ENCODE peak calls at places on chromosomes 3 and 15, in five cellular contexts. One of them, this sample, is unnamed.
A peak's percentile ranks its signal among the peaks of the same experiment; 100 is the strongest.

GRCh38 chr3:146895026-146895749 is 290.0 kb upstream of the PLSCR5 start:
- DNase-seq in HFF-Myc: no peak
- DNase-seq in astrocyte of the spinal cord: peak; percentile 35
- DNase-seq in lung: no peak
- DNase-seq in Caco-2: no peak
- DNase-seq in this sample: no peak

GRCh38 chr3:46929324-46929723 is 47.2 kb downstream of the CCDC12 start:
- DNase-seq in HFF-Myc: no peak
- DNase-seq in astrocyte of the spinal cord: no peak
- DNase-seq in Caco-2: no peak
- DNase-seq in lung: peak; percentile 68
- DNase-seq in this sample: no peak

GRCh38 chr3:17730318-17730967 is 12.0 kb downstream of the TBC1D5 start:
- DNase-seq in HFF-Myc: no peak
- DNase-seq in astrocyte of the spinal cord: peak; percentile 91
- DNase-seq in Caco-2: no peak
- DNase-seq in lung: no peak
- DNase-seq in this sample: no peak

GRCh38 chr3:178308696-178309278 is 227.4 kb upstream of the KCNMB2 start:
- DNase-seq in HFF-Myc: no peak
- DNase-seq in lung: no peak
- DNase-seq in astrocyte of the spinal cord: no peak
- DNase-seq in Caco-2: no peak
- DNase-seq in this sample: no peak

GRCh38 chr15:59997070-59997701 is 6.9 kb upstream of the FOXB1 start:
- DNase-seq in HFF-Myc: no peak
- DNase-seq in Caco-2: peak; percentile 48
- DNase-seq in lung: no peak
- DNase-seq in astrocyte of the spinal cord: no peak
- DNase-seq in this sample: no peak

GRCh38 chr3:55484741-55485207 is 2.3 kb downstream of the WNT5A start:
- DNase-seq in Caco-2: no peak
- DNase-seq in lung: no peak
- DNase-seq in astrocyte of the spinal cord: peak; percentile 63
- DNase-seq in HFF-Myc: no peak
- DNase-seq in this sample: no peak

GRCh38 chr15:80619677-80620076 is 75.4 kb upstream of the ABHD17C start:
- DNase-seq in lung: no peak
- DNase-seq in HFF-Myc: no peak
- DNase-seq in astrocyte of the spinal cord: no peak
- DNase-seq in Caco-2: peak; percentile 13
- DNase-seq in this sample: no peak

GRCh38 chr3:32493437-32494414 is 8.9 kb downstream of the CMTM6 start:
- DNase-seq in HFF-Myc: no peak
- DNase-seq in lung: no peak
- DNase-seq in Caco-2: no peak
- DNase-seq in astrocyte of the spinal cord: no peak
- DNase-seq in this sample: no peak

GRCh38 chr3:36911990-36912804 is 32.7 kb downstream of the TRANK1 start:
- DNase-seq in lung: no peak
- DNase-seq in astrocyte of the spinal cord: peak; percentile 75
- DNase-seq in Caco-2: no peak
- DNase-seq in HFF-Myc: peak; percentile 52
- DNase-seq in this sample: no peak

GRCh38 chr3:151327571-151328198 is 1.7 kb downstream of the P2RY13 start:
- DNase-seq in astrocyte of the spinal cord: peak; percentile 47
- DNase-seq in Caco-2: no peak
- DNase-seq in lung: no peak
- DNase-seq in HFF-Myc: no peak
- DNase-seq in this sample: no peak

GRCh38 chr3:132777171-132777570 is 55.0 kb upstream of the NPHP3 start:
- DNase-seq in lung: no peak
- DNase-seq in HFF-Myc: no peak
- DNase-seq in astrocyte of the spinal cord: no peak
- DNase-seq in Caco-2: no peak
- DNase-seq in this sample: no peak

GRCh38 chr3:184737641-184738518 is 26.0 kb upstream of the MAGEF1 start:
- DNase-seq in astrocyte of the spinal cord: peak; percentile 20
- DNase-seq in lung: no peak
- DNase-seq in HFF-Myc: no peak
- DNase-seq in Caco-2: no peak
- DNase-seq in this sample: no peak

GRCh38 chr3:127107491-127108375 is 85.2 kb upstream of the PRR23E start:
- DNase-seq in Caco-2: no peak
- DNase-seq in astrocyte of the spinal cord: no peak
- DNase-seq in HFF-Myc: no peak
- DNase-seq in lung: no peak
- DNase-seq in this sample: peak; percentile 45

GRCh38 chr3:184583345-184584000 is 21.9 kb downstream of the EPHB3 start:
- DNase-seq in lung: no peak
- DNase-seq in HFF-Myc: no peak
- DNase-seq in astrocyte of the spinal cord: no peak
- DNase-seq in Caco-2: no peak
- DNase-seq in this sample: no peak

GRCh38 chr3:62604301-62604700 is 231.0 kb upstream of the FEZF2 start:
- DNase-seq in astrocyte of the spinal cord: peak; percentile 88
- DNase-seq in HFF-Myc: peak; percentile 44
- DNase-seq in lung: no peak
- DNase-seq in Caco-2: no peak
- DNase-seq in this sample: no peak

GRCh38 chr15:49521802-49522201 is 98.8 kb downstream of the FGF7 start:
- DNase-seq in Caco-2: peak; percentile 11
- DNase-seq in astrocyte of the spinal cord: no peak
- DNase-seq in HFF-Myc: no peak
- DNase-seq in lung: no peak
- DNase-seq in this sample: no peak
- TF ChIP-seq CTCF in Caco-2: no peak
- TF ChIP-seq CTCF in astrocyte of the spinal cord: no peak
- TF ChIP-seq CTCF in HFF-Myc: no peak
- TF ChIP-seq CTCF in lung: no peak
- TF ChIP-seq CTCF in this sample: no peak

GRCh38 chr15:73464602-73465001 is 21.6 kb downstream of the REC114 start:
- DNase-seq in HFF-Myc: no peak
- DNase-seq in astrocyte of the spinal cord: no peak
- DNase-seq in lung: no peak
- DNase-seq in Caco-2: no peak
- DNase-seq in this sample: no peak
- TF ChIP-seq CTCF in HFF-Myc: peak; percentile 45
- TF ChIP-seq CTCF in astrocyte of the spinal cord: peak; percentile 16
- TF ChIP-seq CTCF in lung: no peak
- TF ChIP-seq CTCF in Caco-2: peak; percentile 13
- TF ChIP-seq CTCF in this sample: peak; percentile 60

GRCh38 chr3:14602006-14602803 is 49.4 kb upstream of the CCDC174 start:
- DNase-seq in Caco-2: peak; percentile 67
- DNase-seq in lung: no peak
- DNase-seq in HFF-Myc: no peak
- DNase-seq in astrocyte of the spinal cord: no peak
- DNase-seq in this sample: no peak
- TF ChIP-seq CTCF in Caco-2: peak; percentile 45
- TF ChIP-seq CTCF in lung: no peak
- TF ChIP-seq CTCF in HFF-Myc: peak; percentile 35
- TF ChIP-seq CTCF in astrocyte of the spinal cord: no peak
- TF ChIP-seq CTCF in this sample: peak; percentile 67

DNA sequence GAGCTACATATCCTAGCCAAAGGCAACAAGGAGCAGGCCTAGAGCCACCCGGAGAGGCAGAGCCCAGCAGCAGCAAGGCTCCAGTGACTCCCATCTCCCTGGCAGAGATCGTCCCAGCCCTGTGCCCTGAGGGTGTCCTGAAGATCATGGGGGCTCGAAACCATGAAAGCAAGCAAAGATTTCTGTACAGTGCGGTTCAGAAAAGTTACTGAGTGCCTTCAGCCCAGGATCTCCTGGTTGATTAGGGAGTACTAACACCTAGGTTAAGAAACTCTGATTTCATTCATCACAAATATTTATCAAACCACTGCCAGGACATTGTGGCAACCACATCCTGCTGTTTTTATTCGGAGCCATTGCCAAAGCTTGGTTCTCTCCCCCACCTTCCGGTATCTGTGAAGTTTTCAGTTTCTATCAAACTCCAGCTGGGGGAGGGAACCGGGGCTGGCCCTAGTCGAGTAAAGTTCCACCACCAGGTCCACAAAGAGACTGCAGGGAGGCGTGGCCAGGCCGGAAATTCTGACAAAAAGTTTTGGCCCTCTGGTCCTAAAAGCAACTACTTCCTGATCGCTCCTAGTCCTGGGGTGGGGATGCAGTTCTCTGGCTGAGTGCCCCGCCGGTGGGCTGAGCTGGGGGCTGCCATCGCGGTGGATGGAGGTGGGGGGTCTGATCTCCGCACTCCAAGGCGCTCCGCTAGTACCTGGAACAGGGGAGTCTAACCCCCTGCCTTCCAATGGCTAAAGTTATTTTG is 1.2 kb downstream of the RAB43 start:
- DNase-seq in HFF-Myc: peak; percentile 83
- DNase-seq in Caco-2: peak; percentile 80
- DNase-seq in lung: peak; percentile 92
- DNase-seq in astrocyte of the spinal cord: peak; percentile 86
- DNase-seq in this sample: peak; percentile 76
- TF ChIP-seq CTCF in HFF-Myc: no peak
- TF ChIP-seq CTCF in Caco-2: no peak
- TF ChIP-seq CTCF in lung: no peak
- TF ChIP-seq CTCF in astrocyte of the spinal cord: peak; percentile 32
- TF ChIP-seq CTCF in this sample: peak; percentile 52

DNA sequence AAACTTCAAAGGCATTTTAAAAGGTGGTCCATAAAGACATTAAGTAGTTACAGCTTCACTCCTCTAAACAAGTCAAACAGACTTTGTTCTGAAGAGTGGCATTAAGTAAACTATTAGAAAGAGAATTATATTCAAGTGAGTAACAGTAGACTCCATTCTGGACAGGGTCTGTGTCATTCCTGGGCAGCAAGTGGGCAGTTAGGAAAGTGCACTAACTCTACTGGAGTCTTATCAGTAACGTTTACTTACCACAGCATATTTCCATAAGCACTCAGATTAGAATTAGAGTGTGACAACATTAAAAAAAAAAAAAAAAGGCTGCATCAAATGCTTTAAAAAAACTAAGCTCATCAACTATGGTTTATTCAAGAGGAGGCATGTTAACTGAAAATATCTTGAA is 10.6 kb downstream of the UBR1 start:
- DNase-seq in astrocyte of the spinal cord: peak; percentile 28
- DNase-seq in lung: no peak
- DNase-seq in HFF-Myc: no peak
- DNase-seq in Caco-2: no peak
- DNase-seq in this sample: no peak
- TF ChIP-seq CTCF in astrocyte of the spinal cord: no peak
- TF ChIP-seq CTCF in lung: no peak
- TF ChIP-seq CTCF in HFF-Myc: no peak
- TF ChIP-seq CTCF in Caco-2: no peak
- TF ChIP-seq CTCF in this sample: no peak

DNA sequence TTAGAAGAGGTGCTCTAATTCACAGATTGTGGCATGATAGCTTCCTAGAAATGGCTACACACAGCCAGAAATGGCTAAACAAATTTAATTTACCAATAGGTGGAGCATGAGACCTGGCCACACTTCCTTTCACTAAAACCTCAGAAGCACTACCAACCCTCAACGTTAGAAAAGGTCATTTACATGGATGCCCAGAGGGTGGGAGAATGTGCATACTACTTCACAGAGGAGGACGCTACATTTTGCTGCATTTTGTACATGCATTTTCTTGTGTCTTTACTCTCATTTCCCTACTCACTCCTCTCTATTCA is 40.2 kb downstream of the C2CD4B start:
- DNase-seq in astrocyte of the spinal cord: no peak
- DNase-seq in lung: no peak
- DNase-seq in Caco-2: no peak
- DNase-seq in HFF-Myc: no peak
- DNase-seq in this sample: no peak
- TF ChIP-seq CTCF in astrocyte of the spinal cord: no peak
- TF ChIP-seq CTCF in lung: no peak
- TF ChIP-seq CTCF in Caco-2: no peak
- TF ChIP-seq CTCF in HFF-Myc: no peak
- TF ChIP-seq CTCF in this sample: no peak

DNA sequence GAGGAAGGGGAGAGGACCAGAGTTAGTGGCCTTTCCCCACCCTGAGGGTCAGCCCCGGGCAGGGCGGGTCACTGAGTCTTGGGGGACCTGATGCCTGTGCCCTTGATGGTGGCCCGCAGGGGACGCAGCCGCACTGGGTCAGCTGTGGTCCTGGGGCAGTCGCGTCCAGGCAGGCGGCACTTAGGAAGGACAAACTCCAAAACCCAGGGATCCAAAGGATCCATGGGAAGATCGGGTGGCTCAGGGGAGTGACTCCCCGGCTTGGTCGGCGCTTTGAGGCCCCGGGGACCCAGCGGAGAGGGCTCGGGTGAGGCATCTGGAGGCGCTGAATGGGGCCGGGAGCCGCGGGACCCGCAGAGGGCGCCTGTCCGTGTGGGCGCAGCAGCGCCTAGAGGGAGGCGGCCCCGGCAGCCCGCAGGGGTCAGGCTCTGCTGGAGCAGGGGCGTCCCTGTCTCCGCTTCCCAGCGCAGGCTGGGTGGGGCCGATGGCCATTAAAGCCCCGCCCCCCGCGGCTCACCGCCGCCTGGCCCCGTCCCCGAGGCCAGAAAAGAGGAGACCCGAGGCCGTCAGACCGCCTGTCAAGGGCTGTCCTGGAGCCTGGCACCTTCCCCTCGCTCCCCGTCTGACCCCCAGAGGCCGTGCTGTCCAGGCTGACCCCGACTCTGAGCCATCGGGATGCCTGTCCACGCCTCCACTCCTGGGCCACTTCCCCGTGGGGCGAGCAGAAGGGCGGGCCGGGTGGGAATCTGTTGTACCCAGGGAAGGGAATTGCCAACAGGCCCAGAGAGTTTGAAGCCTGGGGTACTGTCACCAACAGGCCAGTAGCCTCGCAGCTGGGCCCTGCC is 17.4 kb downstream of the CIDEC start:
- DNase-seq in lung: peak; percentile 47
- DNase-seq in astrocyte of the spinal cord: peak; percentile 18
- DNase-seq in HFF-Myc: no peak
- DNase-seq in Caco-2: peak; percentile 41
- DNase-seq in this sample: no peak
- TF ChIP-seq CTCF in lung: no peak
- TF ChIP-seq CTCF in astrocyte of the spinal cord: peak; percentile 29
- TF ChIP-seq CTCF in HFF-Myc: peak; percentile 48
- TF ChIP-seq CTCF in Caco-2: no peak
- TF ChIP-seq CTCF in this sample: peak; percentile 57